ENCODE peak calls at places on chromosomes 16 and 17, in four cellular contexts. One of them, this sample, is unnamed.

GRCh38 chr16:48452991-48453760 is 68.0 kb upstream of the SIAH1 start:
- DNase-seq in COR-L47: no peak
- DNase-seq in right cardiac atrium: peak; percentile 18
- DNase-seq in Daoy: no peak
- DNase-seq in this sample: peak; percentile 17

GRCh38 chr16:61148930-61149329 is 887.3 kb downstream of the CDH8 start:
- DNase-seq in COR-L47: no peak
- DNase-seq in right cardiac atrium: no peak
- DNase-seq in Daoy: no peak
- DNase-seq in this sample: no peak

GRCh38 chr17:46198233-46198632 is 5.0 kb upstream of the KANSL1 start:
- DNase-seq in COR-L47: no peak
- DNase-seq in right cardiac atrium: no peak
- DNase-seq in Daoy: no peak
- DNase-seq in this sample: no peak

GRCh38 chr17:77464988-77465357 is 324.2 kb downstream of the SEC14L1 start:
- DNase-seq in COR-L47: no peak
- DNase-seq in right cardiac atrium: no peak
- DNase-seq in Daoy: no peak
- DNase-seq in this sample: no peak

GRCh38 chr16:17784073-17784472 is 313.3 kb upstream of the XYLT1 start:
- DNase-seq in COR-L47: no peak
- DNase-seq in right cardiac atrium: no peak
- DNase-seq in Daoy: peak; percentile 1
- DNase-seq in this sample: no peak

GRCh38 chr17:12622726-12623125 is 43.0 kb upstream of the MYOCD start:
- DNase-seq in COR-L47: no peak
- DNase-seq in right cardiac atrium: no peak
- DNase-seq in Daoy: no peak
- DNase-seq in this sample: no peak

GRCh38 chr16:75106351-75107274 is 10.0 kb downstream of the LDHD start:
- DNase-seq in COR-L47: no peak
- DNase-seq in right cardiac atrium: no peak
- DNase-seq in Daoy: no peak
- DNase-seq in this sample: no peak

GRCh38 chr17:28749516-28750177 is 5.8 kb downstream of the TRAF4 start:
- DNase-seq in COR-L47: no peak
- DNase-seq in right cardiac atrium: no peak
- DNase-seq in Daoy: no peak
- DNase-seq in this sample: no peak

GRCh38 chr17:71631483-71631882 is 489.3 kb upstream of the SOX9 start:
- DNase-seq in COR-L47: no peak
- DNase-seq in right cardiac atrium: no peak
- DNase-seq in Daoy: peak; percentile 17
- DNase-seq in this sample: no peak

GRCh38 chr16:4290236-4290830 is 17.5 kb upstream of the TFAP4 start:
- DNase-seq in COR-L47: no peak
- DNase-seq in right cardiac atrium: no peak
- DNase-seq in Daoy: peak; percentile 76
- DNase-seq in this sample: peak; percentile 27

GRCh38 chr16:70747703-70748631 is 53.0 kb downstream of the VAC14 start:
- DNase-seq in COR-L47: no peak
- DNase-seq in right cardiac atrium: no peak
- DNase-seq in Daoy: no peak
- DNase-seq in this sample: no peak

GRCh38 chr16:85430523-85431381 is 182.4 kb upstream of the GSE1 start:
- DNase-seq in COR-L47: no peak
- DNase-seq in right cardiac atrium: no peak
- DNase-seq in Daoy: no peak
- DNase-seq in this sample: no peak

GRCh38 chr16:85903576-85903975 is 4.6 kb downstream of the IRF8 start:
- DNase-seq in COR-L47: no peak
- DNase-seq in right cardiac atrium: no peak
- DNase-seq in Daoy: no peak
- DNase-seq in this sample: no peak

GRCh38 chr17:31787857-31788570 is 71.0 kb downstream of the COPRS start:
- DNase-seq in COR-L47: no peak
- DNase-seq in right cardiac atrium: peak; percentile 52
- DNase-seq in Daoy: peak; percentile 80
- DNase-seq in this sample: peak; percentile 17

GRCh38 chr16:55047331-55047730 is 116.7 kb downstream of the IRX5 start:
- DNase-seq in COR-L47: no peak
- DNase-seq in right cardiac atrium: no peak
- DNase-seq in Daoy: no peak
- DNase-seq in this sample: no peak

GRCh38 chr17:33978889-33979288 is 276.2 kb upstream of the CCL2 start:
- DNase-seq in COR-L47: no peak
- DNase-seq in right cardiac atrium: no peak
- DNase-seq in Daoy: no peak
- DNase-seq in this sample: no peak

GRCh38 chr17:75404223-75404738 is 1.2 kb downstream of the GRB2 start:
- DNase-seq in COR-L47: peak; percentile 60
- DNase-seq in right cardiac atrium: peak; percentile 54
- DNase-seq in Daoy: peak; percentile 78
- DNase-seq in this sample: no peak

GRCh38 chr16:54817940-54818574 is 112.6 kb upstream of the IRX5 start:
- DNase-seq in COR-L47: no peak
- DNase-seq in right cardiac atrium: no peak
- DNase-seq in Daoy: no peak
- DNase-seq in this sample: no peak

GRCh38 chr17:16432017-16432416 is 16.6 kb downstream of the TRPV2 start:
- DNase-seq in COR-L47: no peak
- DNase-seq in right cardiac atrium: peak; percentile 10
- DNase-seq in Daoy: no peak
- DNase-seq in this sample: no peak

GRCh38 chr17:66422181-66422580 is 119.8 kb downstream of the PRKCA start:
- DNase-seq in COR-L47: no peak
- DNase-seq in right cardiac atrium: no peak
- DNase-seq in Daoy: no peak
- DNase-seq in this sample: peak; percentile 45

GRCh38 chr16:49855280-49855821 is 561 bp downstream of the ZNF423 start:
- DNase-seq in COR-L47: peak; percentile 44
- DNase-seq in right cardiac atrium: peak; percentile 90
- DNase-seq in Daoy: peak; percentile 90
- DNase-seq in this sample: no peak

GRCh38 chr17:80859004-80859941 is 132.4 kb upstream of the CHMP6 start:
- DNase-seq in COR-L47: peak; percentile 91
- DNase-seq in right cardiac atrium: peak; percentile 76
- DNase-seq in Daoy: peak; percentile 94
- DNase-seq in this sample: peak; percentile 64

GRCh38 chr17:67281736-67282135 is 36.7 kb upstream of the HELZ start:
- DNase-seq in COR-L47: no peak
- DNase-seq in right cardiac atrium: no peak
- DNase-seq in Daoy: no peak
- DNase-seq in this sample: no peak

This sample was measured in HS-27A.